ENCODE peak calls at places on chromosomes 2 and 18, in eight cellular contexts. X is memory B cell, T is AG04450, K is ACHN, I is epithelial cell of esophagus, J is A549, F is pons, E is iris pigment epithelial cell. W is an unnamed sample.

GRCh38 chr18:79608535-79608934 is 71.1 kb upstream of the CTDP1 start:
- DNase-seq in E (no peak), K (no peak), X (no peak), I (no peak), T (no peak), J (no peak), F (no peak), W (no peak)

GRCh38 chr18:8217041-8217564 is 392.1 kb upstream of the RAB12 start:
- DNase-seq in I (no peak), X (no peak), E (peak), T (no peak), J (no peak), K (no peak), F (no peak), W (no peak)

GRCh38 chr2:101185085-101185484 is 33.9 kb upstream of the TBC1D8 start:
- DNase-seq in I (peak), E (no peak), T (no peak), J (no peak), K (no peak), F (no peak), X (no peak), W (no peak)

GRCh38 chr2:217928324-217929293 is 74.2 kb downstream of the TNS1 start:
- DNase-seq in E (no peak), J (no peak), X (no peak), T (no peak), F (no peak), I (no peak), K (no peak), W (no peak)

GRCh38 chr18:5556317-5556974 is 12.6 kb upstream of the EPB41L3 start:
- DNase-seq in T (peak), X (no peak), K (peak), F (no peak), J (no peak), I (no peak), E (peak), W (no peak)

GRCh38 chr2:10414000-10414451 is 34.1 kb downstream of the ODC1 start:
- DNase-seq in K (peak), F (no peak), J (no peak), I (peak), X (no peak), E (peak), T (no peak), W (peak)

GRCh38 chr2:128425216-128425615 is 106.5 kb upstream of the HS6ST1 start:
- DNase-seq in T (no peak), K (no peak), F (no peak), X (no peak), J (no peak), I (no peak), E (no peak), W (no peak)

GRCh38 chr2:174529916-174530315 is 43.1 kb upstream of the GPR155 start:
- DNase-seq in I (no peak), X (no peak), J (no peak), K (no peak), E (no peak), T (no peak), F (no peak), W (no peak)

GRCh38 chr2:86050301-86050700 is 55.4 kb downstream of the POLR1A start:
- DNase-seq in X (no peak), E (no peak), I (no peak), F (no peak), J (no peak), K (no peak), T (no peak), W (no peak)

GRCh38 chr2:8692783-8693768 is 11.2 kb downstream of the ID2 start:
- DNase-seq in T (no peak), J (peak), K (peak), F (peak), X (no peak), E (peak), I (peak), W (peak)

GRCh38 chr2:238321467-238321866 is 1.1 kb downstream of the TRAF3IP1 start:
- DNase-seq in F (no peak), X (no peak), T (no peak), K (no peak), I (peak), E (no peak), J (no peak), W (no peak)

GRCh38 chr2:126381081-126381480 is 274.9 kb upstream of the GYPC start:
- DNase-seq in F (peak), T (no peak), X (no peak), I (no peak), K (no peak), E (no peak), J (no peak), W (no peak)

GRCh38 chr2:182784777-182785176 is 68.7 kb downstream of the DNAJC10 start:
- DNase-seq in X (no peak), F (peak), E (peak), T (no peak), J (peak), I (peak), K (peak), W (peak)

W was measured in GM20000.